ENCODE peak calls at places on chromosomes 5 and 9, in eight cellular contexts. L is stimulated activated CD4-positive, alpha-beta T cell treated with anti-CD3 and anti-CD28 coated beads, Interleukin-1b, Interleukin-23, amount 100 ng/mL, for 1 hour; S is Peyer's patch; C is activated T-helper 9 cell treated with anti-CD3 and anti-CD28 coated beads, Interleukin-2, amount 50 U/mL, for 16 hours; W is T-helper 2 cell; T is Ammon's horn; Q is left ventricle myocardium superior; I is NCI-H1417. E is an unnamed sample.

GRCh38 chr5:31317642-31318041 is 124.2 kb downstream of the CDH6 start:
- DNase-seq in S (no peak), W (no peak), Q (no peak), L (no peak), T (no peak), I (no peak), C (no peak), E (no peak)

GRCh38 chr9:136196465-136197371 is 8.2 kb downstream of the LHX3 start:
- DNase-seq in Q (no peak), L (no peak), W (no peak), I (peak; percentile 96), T (no peak), S (no peak), C (no peak), E (no peak)

GRCh38 chr5:77774981-77775772 is 962 bp downstream of the TBCA start:
- DNase-seq in Q (no peak), C (no peak), W (peak; percentile 5), L (no peak), S (no peak), T (no peak), I (no peak), E (no peak)

GRCh38 chr5:180090769-180091546 is 19.4 kb upstream of the RNF130 start:
- DNase-seq in I (peak; percentile 56), W (no peak), L (no peak), T (peak; percentile 55), Q (no peak), S (peak; percentile 59), C (no peak), E (no peak)

GRCh38 chr5:101288633-101289032 is 385.6 kb upstream of the ST8SIA4 start:
- DNase-seq in Q (no peak), W (no peak), S (no peak), I (no peak), T (no peak), L (no peak), C (no peak), E (no peak)

GRCh38 chr9:123696476-123696875 is 233.4 kb downstream of the DENND1A start:
- DNase-seq in T (no peak), S (no peak), C (no peak), L (no peak), W (no peak), I (no peak), Q (no peak), E (no peak)

GRCh38 chr9:127739614-127740322 is 4.7 kb upstream of the TOR2A start:
- DNase-seq in S (no peak), Q (peak; percentile 73), C (no peak), L (no peak), T (no peak), I (no peak), W (no peak), E (no peak)

GRCh38 chr9:33816327-33817252 is at the start of gene UBE2R2:
- DNase-seq in C (peak; percentile 89), I (peak; percentile 94), T (peak; percentile 96), S (peak; percentile 96), L (peak; percentile 92), W (peak; percentile 88), Q (peak; percentile 95), E (peak; percentile 89)

GRCh38 chr9:121278535-121279169 is 10.7 kb downstream of the GSN start:
- DNase-seq in S (peak; percentile 79), I (peak; percentile 52), Q (peak; percentile 68), L (no peak), C (no peak), T (peak; percentile 79), W (no peak), E (no peak)

GRCh38 chr9:127589955-127590370 is 22.1 kb upstream of the STXBP1 start:
- DNase-seq in Q (peak; percentile 56), L (no peak), W (no peak), T (peak; percentile 78), I (peak; percentile 90), C (no peak), S (peak; percentile 79), E (no peak)

GRCh38 chr5:16674750-16675149 is 58.0 kb upstream of the RETREG1 start:
- DNase-seq in I (no peak), L (no peak), W (no peak), S (no peak), Q (no peak), C (no peak), T (no peak), E (no peak)

GRCh38 chr5:73460133-73460532 is 11.6 kb upstream of the FOXD1 start:
- DNase-seq in T (no peak), L (no peak), C (no peak), W (no peak), S (no peak), Q (no peak), I (no peak), E (no peak)

GRCh38 chr5:90902681-90903386 is 344.2 kb downstream of the ADGRV1 start:
- DNase-seq in L (no peak), I (no peak), Q (no peak), T (no peak), C (no peak), W (no peak), S (no peak), E (no peak)

GRCh38 chr5:131536211-131536826 is 98.7 kb downstream of the RAPGEF6 start:
- DNase-seq in T (no peak), L (no peak), Q (no peak), I (peak; percentile 62), C (no peak), W (no peak), S (no peak), E (no peak)

GRCh38 chr9:38244971-38245370 is 147.5 kb upstream of the ALDH1B1 start:
- DNase-seq in T (no peak), S (no peak), I (no peak), L (no peak), W (no peak), C (no peak), Q (no peak), E (no peak)

GRCh38 chr9:14111670-14112069 is 202.3 kb downstream of the NFIB start:
- DNase-seq in L (no peak), C (no peak), W (no peak), S (no peak), T (no peak), Q (no peak), I (no peak), E (no peak)

GRCh38 chr9:127785023-127785932 is 556 bp upstream of the CDK9 start:
- DNase-seq in T (peak; percentile 85), C (peak; percentile 86), I (peak; percentile 95), L (peak; percentile 80), S (peak; percentile 94), W (peak; percentile 80), Q (peak; percentile 93), E (peak; percentile 86)

E was measured in effector CD4-positive, alpha-beta T cell.